ENCODE peak calls at places on chromosomes 7 and 10, in seven cellular contexts. B, I, U, R, Y, Q and J are unnamed samples.

GRCh38 chr7:24318326-24318725 is 34.3 kb downstream of the NPY start:
- DNase-seq in Y (peak), R (no peak), I (peak), U (peak), Q (no peak), B (no peak), J (peak)

GRCh38 chr10:42953684-42954674 is 122.9 kb upstream of the RET start:
- DNase-seq in I (no peak), R (no peak), U (no peak), B (no peak), Y (no peak), Q (no peak), J (no peak)

GRCh38 chr10:88515235-88515634 is 67.9 kb downstream of the RNLS start:
- DNase-seq in R (no peak), Q (no peak), Y (no peak), U (no peak), I (no peak), B (no peak), J (no peak)

GRCh38 chr10:119542990-119543813 is 683 bp upstream of the RGS10 start:
- DNase-seq in Q (no peak), R (peak), U (peak), B (peak), Y (no peak), I (peak), J (peak)

GRCh38 chr7:105448181-105448580 is 59.5 kb upstream of the SRPK2 start:
- DNase-seq in B (no peak), U (no peak), I (no peak), R (no peak), Q (peak), Y (no peak), J (no peak)

GRCh38 chr10:132498562-132499366 is 38.8 kb upstream of the INPP5A start:
- DNase-seq in B (no peak), U (no peak), I (no peak), R (no peak), Y (no peak), Q (no peak), J (no peak)

GRCh38 chr10:50260791-50261281 is 9.5 kb upstream of the ASAH2 start:
- DNase-seq in I (no peak), U (no peak), Q (peak), Y (no peak), B (no peak), R (no peak), J (no peak)

GRCh38 chr7:142482899-142483658 is 225.2 kb upstream of the PRSS58 start:
- DNase-seq in R (no peak), B (peak), Y (peak), Q (no peak), U (no peak), I (peak), J (peak)

GRCh38 chr10:111338798-111339197 is 262.0 kb downstream of the ADRA2A start:
- DNase-seq in Q (peak), U (no peak), I (no peak), B (no peak), R (no peak), Y (no peak), J (no peak)

GRCh38 chr7:56077681-56078080 is 13.6 kb downstream of the SUMF2 start:
- DNase-seq in I (no peak), U (no peak), Q (no peak), B (no peak), Y (no peak), R (no peak), J (no peak)

GRCh38 chr10:61836233-61836887 is 65.1 kb upstream of the ARID5B start:
- DNase-seq in R (no peak), U (no peak), Q (no peak), I (no peak), Y (no peak), B (no peak), J (no peak)

GRCh38 chr7:117550625-117551024 is 70.8 kb downstream of the CFTR start:
- DNase-seq in Q (no peak), R (no peak), I (no peak), Y (no peak), U (no peak), B (no peak), J (no peak)

GRCh38 chr7:117269895-117270294 is 53.0 kb downstream of the WNT2 start:
- DNase-seq in R (no peak), I (no peak), B (no peak), U (no peak), Y (no peak), Q (no peak), J (no peak)

GRCh38 chr10:114777415-114777814 is 44.2 kb upstream of the FHIP2A start:
- DNase-seq in R (no peak), U (no peak), I (no peak), B (no peak), Q (no peak), Y (no peak), J (no peak)

GRCh38 chr10:95976295-95977229 is 66.8 kb upstream of the CCNJ start:
- DNase-seq in Q (no peak), I (no peak), U (no peak), R (no peak), Y (no peak), B (no peak), J (no peak)

GRCh38 chr7:115561341-115562110 is 469.0 kb downstream of the TFEC start:
- DNase-seq in Y (no peak), Q (no peak), R (no peak), B (no peak), U (no peak), I (no peak), J (no peak)

GRCh38 chr10:24440817-24441790 is 232.2 kb downstream of the KIAA1217 start:
- DNase-seq in Y (no peak), U (no peak), Q (no peak), R (no peak), I (no peak), B (no peak), J (peak)

GRCh38 chr7:100190059-100190711 is 12.5 kb downstream of the STAG3 start:
- DNase-seq in B (peak), R (peak), I (peak), Q (no peak), Y (peak), U (no peak), J (peak)

GRCh38 chr10:122099562-122099961 is 110.6 kb downstream of the TACC2 start:
- DNase-seq in I (no peak), U (no peak), R (no peak), B (no peak), Y (no peak), Q (no peak), J (no peak)

GRCh38 chr10:100894589-100895294 is 18.0 kb upstream of the SLF2 start:
- DNase-seq in I (no peak), B (no peak), Q (no peak), Y (no peak), U (no peak), R (peak), J (no peak)

GRCh38 chr10:30463944-30464451 is 30.0 kb downstream of the MAP3K8 start:
- DNase-seq in B (no peak), Y (peak), Q (no peak), I (no peak), R (no peak), U (no peak), J (no peak)

GRCh38 chr7:47953822-47954221 is 5.6 kb upstream of the PKD1L1 start:
- DNase-seq in B (no peak), R (no peak), Q (no peak), Y (no peak), I (no peak), U (no peak), J (no peak)

GRCh38 chr7:128904381-128905197 is 5.9 kb downstream of the KCP start:
- DNase-seq in B (peak), R (no peak), I (peak), Y (peak), Q (peak), U (peak), J (peak)

GRCh38 chr7:44101966-44102845 is 1.9 kb upstream of the AEBP1 start:
- DNase-seq in B (no peak), I (no peak), Q (no peak), U (no peak), R (no peak), Y (no peak), J (no peak)

GRCh38 chr10:1610986-1611770 is 126.1 kb downstream of the ADARB2 start:
- DNase-seq in U (no peak), R (no peak), B (no peak), Y (no peak), I (no peak), Q (no peak), J (no peak)

GRCh38 chr7:15046851-15047250 is 144.3 kb upstream of the DGKB start:
- DNase-seq in Y (no peak), B (no peak), U (no peak), I (no peak), Q (no peak), R (no peak), J (no peak)

DNA sequence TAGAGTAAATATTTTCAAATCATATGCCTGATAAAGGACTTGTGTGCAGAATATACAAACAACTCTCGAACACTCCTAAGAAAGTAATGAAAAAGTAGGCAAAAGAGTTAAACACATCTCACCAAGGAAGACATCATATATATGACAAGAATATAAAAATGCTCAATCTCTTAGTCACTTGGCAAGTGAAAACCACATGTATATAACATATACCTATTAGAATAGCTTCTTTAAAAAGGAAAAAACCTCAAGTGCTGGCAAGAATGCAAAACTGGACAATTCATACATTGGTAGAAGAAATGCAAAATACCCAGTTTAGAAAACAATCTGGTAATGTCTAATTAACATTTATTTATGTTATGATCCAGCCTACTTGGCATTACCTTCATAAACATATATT is 146.6 kb upstream of the DGKB start:
- DNase-seq in I (no peak), U (no peak), Q (no peak), B (no peak), Y (no peak), R (no peak), J (no peak)
- TF ChIP-seq REST in I (no peak), U (no peak), Q (no peak), B (no peak), Y (no peak), R (no peak), J (no peak)

GRCh38 chr10:58438986-58439385 is 53.8 kb downstream of the TFAM start:
- DNase-seq in I (no peak), Q (no peak), U (no peak), Y (no peak), B (no peak), R (no peak), J (no peak)
- H3K4me3 ChIP-seq in I (no peak), Q (no peak), U (no peak), Y (no peak), B (no peak), R (no peak), J (no peak)

GRCh38 chr10:117547301-117548153 is 5.0 kb downstream of the EMX2 start:
- DNase-seq in B (no peak), U (no peak), R (no peak), Y (no peak), Q (no peak), I (no peak), J (peak)
- TF ChIP-seq CTCF in B (no peak), U (no peak), R (no peak), Y (no peak), Q (no peak), I (no peak), J (no peak)

DNA sequence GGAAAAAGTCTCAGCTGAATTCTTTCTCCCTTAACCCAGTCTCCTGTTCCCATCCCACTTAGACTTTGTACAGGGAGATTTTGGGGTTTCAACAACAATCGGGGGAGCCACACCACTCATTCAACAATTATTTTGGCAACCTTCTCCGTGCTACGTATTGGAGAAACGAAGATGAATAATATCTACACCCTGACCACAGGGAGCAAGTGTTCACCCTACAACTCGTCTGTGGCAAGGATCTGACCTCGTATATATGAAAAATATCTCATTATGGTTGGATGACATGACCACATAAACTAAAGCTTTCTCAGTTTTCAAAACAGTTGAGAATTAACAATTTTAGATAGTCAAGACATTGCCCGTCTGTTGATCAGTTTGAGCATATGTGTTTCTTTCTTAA is 302.1 kb downstream of the CACNA2D1 start:
- DNase-seq in Q (no peak), R (no peak), Y (no peak), U (no peak), I (no peak), B (no peak), J (no peak)
- TF ChIP-seq REST in Q (no peak), R (no peak), Y (no peak), U (no peak), I (no peak), B (no peak), J (no peak)

GRCh38 chr7:151248191-151249033 is at the start of gene SMARCD3:
- DNase-seq in R (no peak), U (no peak), Y (no peak), Q (no peak), B (peak), I (peak), J (peak)
- H3K4me3 ChIP-seq in R (peak), U (peak), Y (peak), Q (no peak), B (peak), I (peak), J (peak)